ENCODE peak calls at places on chromosomes 12 and 14, in four cellular contexts. V is GM23338, I is fibroblast of lung, K is K562. S is an unnamed sample. For H3K36me3, the result is how much of the 10 kb centered on the place peaks cover.

GRCh38 chr14:68884031-68885030 is 91.5 kb upstream of the ZFP36L1 start:
- DNase-seq in V (no peak), I (peak), K (no peak), S (peak)

GRCh38 chr12:31849090-31849687 is 110.0 kb upstream of the RESF1 start:
- DNase-seq in V (peak), I (peak), K (no peak), S (peak)

GRCh38 chr14:89845346-89845745 is 109.2 kb downstream of the EFCAB11 start:
- DNase-seq in V (no peak), I (peak), K (no peak), S (no peak)

GRCh38 chr12:55068416-55069010 is 48.7 kb downstream of the NEUROD4 start:
- DNase-seq in V (peak), I (peak), K (peak), S (peak)

GRCh38 chr12:93235881-93236280 is 141.8 kb upstream of the NUDT4 start:
- DNase-seq in V (no peak), I (no peak), K (no peak), S (no peak)

GRCh38 chr12:53638057-53638456 is 11.9 kb upstream of the ATF7 start:
- DNase-seq in V (no peak), I (no peak), K (no peak), S (no peak)

GRCh38 chr12:52233462-52234141 is 559 bp downstream of the KRT7 start:
- DNase-seq in V (peak), I (no peak), K (no peak), S (no peak)

GRCh38 chr14:38065101-38065762 is 142.5 kb upstream of the SSTR1 start:
- DNase-seq in V (peak), I (no peak), K (no peak), S (no peak)

GRCh38 chr12:4107436-4107878 is 166.1 kb upstream of the CCND2 start:
- DNase-seq in V (peak), I (peak), K (peak), S (peak)

GRCh38 chr12:108801736-108802665 is 55.4 kb downstream of the SSH1 start:
- DNase-seq in V (peak), I (peak), K (no peak), S (no peak)

GRCh38 chr12:58421990-58422389 is 480.6 kb downstream of the ATP23 start:
- DNase-seq in V (no peak), I (no peak), K (no peak), S (no peak)

GRCh38 chr12:114701104-114701414 is 17.1 kb upstream of the TBX3 start:
- DNase-seq in V (no peak), I (no peak), K (no peak), S (no peak)

GRCh38 chr12:125606312-125606711 is 541.1 kb downstream of the AACS start:
- DNase-seq in V (no peak), I (no peak), K (no peak), S (no peak)

GRCh38 chr14:89678715-89679220 is 261.7 kb upstream of the FOXN3 start:
- DNase-seq in V (no peak), I (no peak), K (no peak), S (no peak)

GRCh38 chr14:65536781-65537423 is 124.4 kb downstream of the FUT8 start:
- DNase-seq in V (no peak), I (no peak), K (no peak), S (no peak)

GRCh38 chr12:132595183-132595582 is 15.2 kb downstream of the LRCOL1 start:
- DNase-seq in V (no peak), I (no peak), K (no peak), S (no peak)

GRCh38 chr12:94134226-94134795 is 14.1 kb upstream of the PLXNC1 start:
- DNase-seq in V (peak), I (peak), K (peak), S (peak)

GRCh38 chr12:92094751-92095161 is 50.9 kb downstream of the BTG1 start:
- DNase-seq in V (peak), I (peak), K (no peak), S (no peak)

GRCh38 chr14:61271552-61271951 is 9.6 kb downstream of the TMEM30B start:
- DNase-seq in V (no peak), I (no peak), K (no peak), S (no peak)

GRCh38 chr14:33738481-33738880 is 212.4 kb downstream of the EGLN3 start:
- DNase-seq in V (peak), I (no peak), K (no peak), S (no peak)

GRCh38 chr14:68526420-68527105 is 266.3 kb downstream of the ZFP36L1 start:
- DNase-seq in V (no peak), I (no peak), K (no peak), S (no peak)

GRCh38 chr14:22689186-22689585 is 45.0 kb upstream of the OR6J1 start:
- DNase-seq in V (no peak), I (peak), K (no peak), S (peak)

GRCh38 chr12:15796493-15797141 is 7.4 kb upstream of the EPS8 start:
- DNase-seq in V (no peak), I (no peak), K (no peak), S (peak)

GRCh38 chr12:50271724-50272247 is 11.5 kb downstream of the LIMA1 start:
- DNase-seq in V (no peak), I (peak), K (no peak), S (no peak)

GRCh38 chr12:110223777-110224378 is 57.2 kb upstream of the ATP2A2 start:
- DNase-seq in V (no peak), I (no peak), K (no peak), S (peak)

GRCh38 chr14:94066089-94066676 is 14.8 kb downstream of the DDX24 start:
- DNase-seq in V (peak), I (no peak), K (no peak), S (peak)

GRCh38 chr14:58864751-58865519 is 227.2 kb downstream of the DACT1 start:
- DNase-seq in V (no peak), I (peak), K (no peak), S (no peak)

GRCh38 chr12:56029166-56029519 is 8.3 kb downstream of the IKZF4 start:
- DNase-seq in V (no peak), I (peak), K (no peak), S (no peak)

GRCh38 chr14:20707622-20708021 is 19.1 kb downstream of the ANG start:
- DNase-seq in V (no peak), I (no peak), K (no peak), S (peak)

GRCh38 chr14:35399083-35399807 is 5.3 kb downstream of the NFKBIA start:
- DNase-seq in V (no peak), I (no peak), K (no peak), S (peak)

GRCh38 chr14:79383031-79383430 is 828.3 kb downstream of the DIO2 start:
- DNase-seq in V (no peak), I (no peak), K (no peak), S (no peak)

GRCh38 chr14:23360496-23360895 is 4.5 kb downstream of the EFS start:
- DNase-seq in V (peak), I (no peak), K (peak), S (no peak)

GRCh38 chr14:46197856-46198255 is 453.7 kb downstream of the RPL10L start:
- DNase-seq in V (peak), I (no peak), K (no peak), S (no peak)

GRCh38 chr12:121334513-121335343 is 17.5 kb downstream of the ANAPC5 start:
- DNase-seq in V (peak), I (peak), K (peak), S (peak)

GRCh38 chr12:122471324-122472226 is 29.2 kb downstream of the ZCCHC8 start:
- DNase-seq in V (peak), I (peak), K (peak), S (peak)

DNA sequence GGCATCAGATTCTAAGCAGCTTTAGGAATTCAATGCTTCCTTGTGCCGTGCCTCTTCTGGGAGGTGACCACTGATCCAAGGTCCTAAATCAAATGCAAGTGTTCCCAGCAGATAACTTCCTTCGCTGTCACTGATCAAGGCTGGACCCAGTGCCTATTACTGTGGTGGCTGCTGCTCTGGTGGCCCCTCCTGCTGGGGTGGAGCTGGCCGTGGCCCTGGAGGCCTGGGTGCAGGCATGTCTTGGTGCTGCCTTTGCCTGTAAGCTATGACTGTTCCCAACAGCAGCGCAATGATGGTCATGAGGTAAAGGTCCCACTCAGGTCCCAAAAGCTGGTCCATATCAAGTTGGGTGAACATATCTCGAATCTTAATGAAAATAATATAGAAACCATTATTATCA is 56.8 kb downstream of the SEL1L start:
- DNase-seq in V (no peak), I (no peak), K (no peak), S (no peak)
- H3K36me3 ChIP-seq in V (under half), I (under half), K (under half), S (under half)

GRCh38 chr14:102907980-102908730 is 14.3 kb upstream of the AMN start:
- DNase-seq in V (no peak), I (no peak), K (no peak), S (no peak)

GRCh38 chr14:102906616-102907302 is 15.7 kb upstream of the AMN start:
- DNase-seq in V (no peak), I (no peak), K (no peak), S (no peak)

GRCh38 chr14:102905116-102906108 is 17.1 kb upstream of the AMN start:
- DNase-seq in V (no peak), I (no peak), K (no peak), S (no peak)

GRCh38 chr14:102908766-102909455 is 13.6 kb upstream of the AMN start:
- DNase-seq in V (no peak), I (no peak), K (no peak), S (no peak)

GRCh38 chr14:102907303-102907844 is 15.1 kb upstream of the AMN start:
- DNase-seq in V (no peak), I (no peak), K (no peak), S (no peak)
- TF ChIP-seq EZH2 in V (no peak), I (no peak), K (no peak), S (no peak)

DNA sequence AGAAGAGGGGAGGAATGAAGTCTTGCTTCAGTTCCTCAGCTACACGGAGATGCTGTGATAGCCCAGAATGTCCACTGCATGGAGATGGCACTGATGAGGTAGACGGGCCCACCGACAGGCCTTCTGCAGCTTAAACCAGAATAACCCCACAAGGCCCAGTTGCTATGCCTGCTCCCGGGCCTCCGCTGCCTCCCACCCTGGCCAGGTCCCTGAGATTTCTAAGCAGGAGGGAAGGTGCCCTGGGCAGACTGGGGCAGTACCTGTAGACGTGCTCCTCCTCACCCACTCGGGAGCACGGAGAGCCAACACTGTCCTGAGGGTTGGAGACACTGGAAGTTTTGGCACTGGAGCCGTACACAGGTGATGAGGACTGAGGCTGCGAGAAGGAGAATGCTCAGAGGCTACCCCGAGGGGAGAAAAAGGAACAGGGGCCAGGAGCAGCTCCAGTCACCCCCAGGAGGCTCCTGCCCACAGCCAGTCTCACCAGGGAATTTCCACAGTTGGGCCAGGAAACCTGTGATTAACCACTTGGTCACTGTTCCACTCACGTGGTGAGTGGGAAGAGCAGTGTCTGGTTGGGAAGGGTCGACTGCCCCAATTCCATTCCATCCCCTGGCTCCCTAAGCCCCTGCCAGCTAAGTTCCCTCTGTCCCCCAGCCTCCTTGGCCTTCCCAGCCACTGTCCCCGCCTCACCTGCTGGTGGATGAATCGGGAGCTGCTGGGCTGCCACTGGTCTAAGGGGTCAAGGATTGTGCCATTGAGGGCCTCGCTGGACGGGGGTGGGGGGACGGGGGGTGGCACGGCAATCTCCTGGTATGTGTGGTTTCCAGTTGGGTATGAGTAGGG is 22.8 kb upstream of the RPLP0 start:
- DNase-seq in V (no peak), I (no peak), K (no peak), S (peak)
- H3K36me3 ChIP-seq in V (under half), I (under half), K (half or more), S (under half)

GRCh38 chr14:102560436-102561261 is 31.8 kb upstream of the RCOR1 start:
- DNase-seq in V (no peak), I (no peak), K (no peak), S (no peak)

GRCh38 chr14:102558566-102558965 is 33.9 kb upstream of the RCOR1 start:
- DNase-seq in V (no peak), I (no peak), K (no peak), S (no peak)

GRCh38 chr14:102557434-102558226 is 34.8 kb upstream of the RCOR1 start:
- DNase-seq in V (no peak), I (no peak), K (no peak), S (peak)

GRCh38 chr14:102556098-102556677 is 36.3 kb upstream of the RCOR1 start:
- DNase-seq in V (no peak), I (no peak), K (no peak), S (no peak)

GRCh38 chr14:102554835-102555819 is 37.3 kb upstream of the RCOR1 start:
- DNase-seq in V (peak), I (peak), K (peak), S (no peak)
- TF ChIP-seq EZH2 in V (no peak), I (no peak), K (no peak), S (no peak)

DNA sequence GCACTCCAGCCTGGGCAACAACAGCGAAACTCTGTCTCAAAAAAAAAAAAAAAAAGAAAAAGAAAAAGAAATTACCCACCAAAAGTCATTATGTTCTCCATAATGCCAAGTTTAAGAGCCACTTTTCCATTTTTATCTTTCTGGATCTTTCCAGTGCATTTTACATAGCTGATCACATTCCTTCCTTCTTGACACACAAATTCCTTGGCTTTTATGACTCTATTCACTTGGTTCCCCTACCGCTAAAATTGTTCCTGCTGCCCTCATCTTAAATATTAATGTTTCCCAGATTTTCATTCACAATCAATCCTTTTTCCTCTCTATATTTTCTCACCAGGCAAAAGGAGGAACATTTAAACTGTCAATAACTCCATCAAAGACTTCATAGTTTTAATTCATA is 20.2 kb downstream of the KLHL28 start:
- DNase-seq in V (no peak), I (no peak), K (no peak), S (no peak)
- H3K36me3 ChIP-seq in V (under half), I (under half), K (under half), S (under half)

DNA sequence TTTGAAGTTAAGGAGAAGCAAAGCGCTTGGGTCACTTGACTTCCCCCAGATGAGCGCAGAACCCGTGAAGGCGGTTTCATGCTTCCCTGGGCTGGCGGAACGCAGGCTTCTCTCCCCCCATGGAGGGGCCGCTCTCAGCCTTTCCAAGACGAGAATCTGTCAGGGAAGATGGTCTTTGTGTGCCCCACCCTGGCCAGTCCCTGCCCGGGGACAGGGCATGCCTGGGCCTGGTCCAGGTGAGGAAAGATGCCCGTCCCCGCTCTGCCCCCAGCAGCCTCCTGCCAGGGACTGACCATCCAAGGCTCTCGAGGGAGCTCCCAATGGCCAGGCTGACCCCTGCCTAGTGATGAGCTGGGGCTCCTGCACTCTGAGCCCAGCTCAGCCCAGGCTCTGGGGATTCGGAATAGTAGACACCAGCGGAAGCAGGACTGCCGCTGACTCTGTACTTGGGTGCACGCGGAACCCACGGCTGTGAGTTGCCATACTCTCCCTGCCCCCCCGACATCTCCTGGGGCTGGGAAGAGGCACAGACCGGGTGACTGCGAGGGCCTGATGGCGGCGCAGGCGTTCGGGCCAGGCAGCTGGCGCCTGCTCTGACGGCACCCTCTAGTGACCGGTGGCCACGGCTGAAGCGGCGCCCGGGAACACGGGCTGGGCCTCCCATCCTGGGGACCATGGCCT is 142.2 kb upstream of the FKBP4 start:
- DNase-seq in V (peak), I (no peak), K (peak), S (no peak)
- TF ChIP-seq EZH2 in V (no peak), I (no peak), K (no peak), S (no peak)

DNA sequence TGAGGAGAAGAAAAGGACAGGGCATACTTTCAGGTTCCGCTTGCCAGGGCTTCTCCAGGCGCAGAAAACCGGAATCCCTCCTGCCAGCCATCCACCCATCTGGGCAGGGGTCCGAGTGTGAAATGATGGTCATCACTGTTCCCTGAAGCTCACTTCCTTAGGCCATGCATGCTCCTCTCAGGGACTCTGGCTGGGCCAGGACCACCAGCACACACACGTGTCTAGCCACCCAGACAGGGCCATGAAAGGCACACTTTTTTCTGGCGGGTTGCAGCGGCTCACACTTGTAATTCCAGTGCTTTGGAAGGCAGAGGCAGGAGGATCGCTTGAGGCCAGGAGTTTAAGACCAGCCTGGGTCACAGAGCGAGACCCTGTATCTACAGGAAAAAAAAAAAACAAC is 1.5 kb downstream of the TCL1A start:
- DNase-seq in V (no peak), I (no peak), K (no peak), S (no peak)
- H3K36me3 ChIP-seq in V (under half), I (under half), K (under half), S (under half)

DNA sequence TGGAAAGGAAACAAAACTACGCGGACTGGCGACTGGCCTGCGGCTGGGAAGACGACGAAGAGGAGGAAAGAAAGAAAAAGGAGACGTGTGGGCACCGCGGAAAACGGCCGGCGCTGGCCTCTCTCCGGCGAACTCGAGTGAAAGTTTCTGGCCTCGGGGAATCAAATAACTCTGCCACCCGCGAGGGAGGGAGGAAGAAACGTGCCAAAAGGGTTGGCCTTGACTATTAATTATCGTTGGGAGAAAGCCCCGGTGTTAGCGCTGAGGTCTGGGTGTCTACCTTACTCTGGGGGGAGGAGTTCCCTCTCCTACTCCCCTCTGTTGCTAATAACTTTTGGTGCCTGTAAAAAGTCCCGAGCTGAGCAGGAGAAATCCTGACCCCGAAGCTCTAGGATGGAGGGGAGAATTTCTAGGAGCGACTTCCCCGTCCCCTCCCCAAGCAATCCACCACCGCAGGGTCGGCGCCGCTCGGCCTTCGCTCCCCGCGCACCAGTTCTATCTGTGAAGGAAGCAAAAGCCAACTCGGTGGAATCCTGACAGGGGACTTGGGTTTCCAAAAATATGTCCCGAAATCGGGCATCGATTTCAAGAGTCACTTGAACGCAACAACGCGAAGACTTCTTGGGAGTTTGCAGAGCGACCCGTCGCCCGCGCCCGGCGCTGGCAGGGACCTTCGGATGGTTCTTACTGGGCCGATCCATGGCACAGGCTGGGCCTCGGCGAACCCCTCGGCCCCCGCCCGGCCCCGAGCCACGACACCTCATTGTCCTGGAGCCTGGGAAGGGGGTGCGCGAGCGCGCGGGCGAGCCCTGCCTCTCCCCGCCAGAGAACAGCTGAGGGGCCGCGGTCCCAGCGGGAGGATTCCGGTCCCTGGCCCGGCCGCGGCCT is 1.7 kb downstream of the OTX2 start:
- DNase-seq in V (peak), I (no peak), K (no peak), S (no peak)
- TF ChIP-seq EZH2 in V (peak), I (peak), K (no peak), S (peak)

S was measured in mammary epithelial cell.